ENCODE peak calls at places on chromosomes 11 and 22, in ten cellular contexts. K is activated CD8-positive, alpha-beta T cell treated with anti-CD3 and anti-CD28 coated beads for 36 hours; H is tibial nerve; X is RWPE2; E is IMR-90; G is HFFc6; T is MCF 10A; S is dorsolateral prefrontal cortex; D is mammary epithelial cell; M is astrocyte of the spinal cord. P is an unnamed sample.

GRCh38 chr22:49099496-49100124 is 728.1 kb downstream of the BRD1 start:
- DNase-seq in X (peak), D (no peak), T (no peak), K (no peak), M (no peak), G (no peak), H (no peak), S (no peak), E (no peak), P (no peak)

GRCh38 chr11:14318581-14318981 is 40.4 kb downstream of the RRAS2 start:
- DNase-seq in E (peak), G (no peak), S (no peak), K (no peak), X (no peak), M (no peak), H (no peak), D (no peak), T (peak), P (no peak)

GRCh38 chr11:7167976-7168740 is 79.4 kb downstream of the RBMXL2 start:
- DNase-seq in M (no peak), T (no peak), G (no peak), D (no peak), X (no peak), H (no peak), K (no peak), S (no peak), E (no peak), P (no peak)

GRCh38 chr22:35258144-35258988 is 1.1 kb downstream of the HMGXB4 start:
- DNase-seq in S (no peak), T (peak), D (peak), G (no peak), E (peak), X (no peak), M (peak), H (peak), K (peak), P (peak)

GRCh38 chr22:49885281-49885680 is 31.6 kb downstream of the ZBED4 start:
- DNase-seq in S (no peak), M (no peak), G (no peak), D (no peak), T (no peak), K (no peak), H (no peak), X (no peak), E (no peak), P (no peak)

GRCh38 chr11:82557274-82557673 is 176.4 kb downstream of the FAM181B start:
- DNase-seq in E (no peak), T (no peak), M (no peak), K (peak), X (no peak), D (no peak), S (no peak), G (no peak), H (peak), P (no peak)

GRCh38 chr22:21823740-21824438 is 43.6 kb downstream of the MAPK1 start:
- DNase-seq in S (no peak), G (peak), D (no peak), K (no peak), X (no peak), H (no peak), E (peak), T (no peak), M (peak), P (no peak)

GRCh38 chr11:111878385-111878765 is 590 bp downstream of the FDXACB1 start:
- DNase-seq in K (no peak), S (no peak), T (peak), D (no peak), G (peak), X (no peak), M (no peak), H (no peak), E (peak), P (no peak)

GRCh38 chr22:40009953-40010751 is 15.4 kb downstream of the FAM83F start:
- DNase-seq in X (no peak), E (no peak), T (no peak), H (no peak), S (no peak), G (no peak), M (no peak), D (no peak), K (peak), P (no peak)

GRCh38 chr22:31160328-31160978 is 471 bp downstream of the RNF185 start:
- DNase-seq in S (no peak), K (peak), G (no peak), D (no peak), T (no peak), E (peak), H (peak), X (no peak), M (peak), P (no peak)

DNA sequence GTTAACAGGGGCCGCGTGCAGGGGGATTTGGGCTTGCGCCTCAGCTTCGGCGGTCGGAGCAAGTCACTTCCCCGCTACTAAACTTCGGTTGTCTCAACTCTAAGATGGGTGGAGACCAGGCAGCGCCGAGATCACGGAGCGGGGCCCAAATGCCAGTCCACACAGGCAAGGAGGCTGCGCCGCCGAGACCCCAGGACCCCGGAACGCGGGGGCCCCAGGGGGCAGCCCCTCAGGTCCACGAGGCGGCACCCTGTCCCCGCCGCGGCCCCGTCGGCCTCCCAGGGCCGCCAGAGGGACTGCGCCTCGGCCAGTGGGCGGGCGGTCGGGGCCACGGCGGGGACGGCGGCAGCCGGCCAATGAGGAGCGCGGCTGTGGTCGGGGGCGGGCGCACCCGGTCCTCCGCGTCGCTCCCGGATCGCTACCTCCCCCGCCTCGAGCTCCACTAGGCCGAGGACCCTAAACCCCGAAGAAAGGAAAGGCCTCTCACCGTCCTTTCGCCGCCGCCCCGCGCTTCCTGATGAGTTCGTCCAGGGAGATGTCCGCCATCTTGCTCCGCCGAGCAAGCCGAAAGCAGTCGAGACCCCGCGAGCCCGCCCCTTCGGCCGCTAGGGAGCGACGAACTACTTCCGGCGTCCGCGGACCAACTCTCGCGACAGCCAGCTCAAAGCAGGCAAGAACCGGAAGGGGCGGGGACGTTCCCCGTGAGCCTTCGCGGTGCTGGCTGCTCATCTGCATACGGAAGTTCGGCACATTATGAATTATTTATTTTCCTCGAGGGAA is at the start of gene POLDIP3:
- DNase-seq in T (peak), D (peak), M (peak), S (peak), H (peak), G (peak), X (peak), E (peak), K (peak), P (peak)
- TF ChIP-seq CTCF in T (no peak), D (peak), M (no peak), S (peak), H (no peak), G (peak), X (peak), E (peak), K (no peak), P (no peak)

DNA sequence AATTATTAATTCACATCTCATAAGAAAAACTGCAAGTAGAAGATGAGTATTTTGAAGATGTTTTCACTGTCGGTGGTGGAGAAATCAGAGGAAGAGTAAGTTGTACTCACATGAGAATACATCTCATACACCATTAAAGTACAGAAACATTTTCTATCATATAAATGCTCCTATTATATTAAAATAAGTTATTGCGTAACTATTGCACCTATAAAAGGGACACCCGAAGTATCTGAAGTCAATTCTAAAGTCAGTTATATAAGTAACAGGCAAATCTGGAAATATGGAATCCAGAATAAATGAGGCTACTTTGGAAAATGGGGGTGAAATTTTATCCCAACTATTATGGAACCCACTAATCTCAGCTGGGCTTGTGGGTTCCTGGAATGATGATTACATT is 103.3 kb downstream of the FAM76B start:
- DNase-seq in G (no peak), K (no peak), H (no peak), E (no peak), S (no peak), T (no peak), D (no peak), M (no peak), X (no peak), P (no peak)
- TF ChIP-seq CTCF in G (no peak), K (no peak), H (no peak), E (no peak), S (no peak), T (no peak), D (no peak), M (no peak), X (no peak), P (no peak)

GRCh38 chr11:128774593-128774992 is 80.7 kb downstream of the FLI1 start:
- DNase-seq in K (no peak), M (no peak), T (no peak), E (no peak), X (no peak), G (no peak), D (no peak), H (no peak), S (no peak), P (no peak)

GRCh38 chr11:128776434-128777284 is 82.8 kb downstream of the FLI1 start:
- DNase-seq in D (no peak), G (no peak), H (no peak), S (no peak), K (peak), M (peak), E (peak), T (peak), X (no peak), P (peak)

GRCh38 chr11:128777369-128778011 is 83.6 kb downstream of the FLI1 start:
- DNase-seq in S (no peak), X (no peak), M (no peak), E (no peak), G (no peak), T (no peak), D (no peak), H (no peak), K (no peak), P (no peak)

GRCh38 chr11:128775513-128775912 is 81.6 kb downstream of the FLI1 start:
- DNase-seq in K (no peak), T (no peak), D (no peak), X (no peak), M (peak), S (no peak), E (no peak), H (no peak), G (no peak), P (no peak)

GRCh38 chr11:128776088-128776433 is 82.2 kb downstream of the FLI1 start:
- DNase-seq in K (peak), G (no peak), D (peak), M (no peak), S (no peak), T (no peak), E (no peak), H (no peak), X (no peak), P (no peak)
- TF ChIP-seq CTCF in K (no peak), G (no peak), D (no peak), M (no peak), S (no peak), T (no peak), E (no peak), H (no peak), X (no peak), P (no peak)

DNA sequence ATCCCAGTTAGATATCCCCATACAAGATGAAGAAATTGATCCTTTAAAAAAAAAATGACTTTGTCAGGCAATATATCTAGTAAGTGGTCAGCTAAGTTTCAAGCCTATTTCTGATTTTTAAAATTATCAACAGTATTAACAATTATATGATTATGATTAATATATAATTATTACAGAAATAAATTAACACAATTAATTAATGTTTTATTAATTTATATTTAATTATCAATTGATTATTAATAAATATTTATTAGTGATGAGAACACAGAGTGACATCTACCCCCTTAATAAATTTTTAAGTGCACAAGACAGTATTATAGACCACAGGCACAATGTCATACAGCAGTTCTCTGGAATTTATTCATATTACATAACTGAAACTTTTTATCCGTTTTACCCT is 22.0 kb downstream of the MUC15 start:
- DNase-seq in E (no peak), M (no peak), K (no peak), D (no peak), T (no peak), S (no peak), H (no peak), G (no peak), X (no peak), P (no peak)
- TF ChIP-seq CTCF in E (no peak), M (no peak), K (no peak), D (no peak), T (no peak), S (no peak), H (no peak), G (no peak), X (no peak), P (no peak)

GRCh38 chr22:38700271-38700788 is 413 bp downstream of the JOSD1 start:
- DNase-seq in T (peak), E (no peak), H (no peak), S (no peak), M (peak), D (peak), X (no peak), G (peak), K (peak), P (no peak)

GRCh38 chr22:38699143-38699542 is 1.6 kb downstream of the JOSD1 start:
- DNase-seq in S (no peak), X (no peak), K (no peak), G (no peak), T (no peak), M (no peak), D (no peak), E (no peak), H (no peak), P (no peak)

GRCh38 chr22:38699784-38700183 is 959 bp downstream of the JOSD1 start:
- DNase-seq in H (no peak), X (no peak), D (peak), S (no peak), K (no peak), T (no peak), E (peak), G (peak), M (peak), P (no peak)

GRCh38 chr22:38698407-38699094 is 2.2 kb downstream of the JOSD1 start:
- DNase-seq in S (no peak), G (no peak), X (no peak), E (no peak), D (no peak), T (no peak), H (no peak), K (no peak), M (no peak), P (no peak)

GRCh38 chr22:38700789-38701628 is at the start of gene JOSD1:
- DNase-seq in H (peak), K (peak), E (peak), M (peak), S (peak), X (peak), D (peak), G (peak), T (peak), P (peak)
- TF ChIP-seq CTCF in H (no peak), K (no peak), E (no peak), M (no peak), S (no peak), X (no peak), D (no peak), G (peak), T (no peak), P (no peak)

DNA sequence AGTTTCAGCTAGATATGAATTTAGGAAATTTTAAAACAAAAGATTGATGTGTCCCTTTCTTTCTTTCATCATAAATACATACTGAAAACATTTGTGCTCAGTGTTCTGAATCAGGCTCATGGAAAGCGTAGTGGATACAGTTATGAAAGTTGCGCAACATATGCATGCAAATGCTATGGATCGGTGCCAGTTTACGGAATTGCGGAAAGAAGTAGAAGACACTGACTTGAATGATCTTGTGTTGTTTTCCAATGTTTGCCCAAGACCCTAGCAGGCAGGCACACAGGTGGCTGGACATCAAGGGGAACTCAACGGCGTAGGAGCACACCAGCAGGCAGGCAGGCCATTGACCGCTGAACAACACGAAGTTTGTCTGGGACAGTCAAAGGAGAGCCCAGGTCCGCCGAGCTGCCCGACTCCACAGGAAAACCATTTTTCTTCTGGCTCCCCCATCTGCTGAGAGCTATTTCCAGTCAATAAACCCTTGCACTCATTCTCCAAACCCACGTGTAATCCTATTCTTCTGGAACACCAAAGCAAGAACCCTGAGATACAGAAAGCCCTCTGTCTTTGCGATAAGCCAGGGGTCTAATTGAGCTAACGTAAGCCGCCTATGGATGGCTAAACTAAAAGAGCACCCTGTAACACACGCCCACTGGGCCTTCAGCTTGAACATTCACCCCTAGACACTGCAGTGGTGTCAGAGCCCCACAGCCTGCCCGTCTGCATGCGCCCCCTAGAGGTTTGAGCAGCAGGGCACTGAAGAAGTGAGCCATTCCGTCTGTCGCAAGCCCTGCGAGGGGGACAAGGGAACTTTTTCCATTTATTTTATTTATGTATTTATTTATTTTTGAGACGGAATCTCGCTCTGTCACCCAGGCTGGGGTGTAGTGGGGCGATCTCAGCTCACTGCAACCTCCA is 7.4 kb upstream of the BIRC3 start:
- DNase-seq in X (no peak), T (peak), S (no peak), D (no peak), M (no peak), G (no peak), K (peak), H (no peak), E (no peak), P (no peak)
- TF ChIP-seq CTCF in X (no peak), T (peak), S (no peak), D (no peak), M (no peak), G (peak), K (no peak), H (no peak), E (no peak), P (peak)

DNA sequence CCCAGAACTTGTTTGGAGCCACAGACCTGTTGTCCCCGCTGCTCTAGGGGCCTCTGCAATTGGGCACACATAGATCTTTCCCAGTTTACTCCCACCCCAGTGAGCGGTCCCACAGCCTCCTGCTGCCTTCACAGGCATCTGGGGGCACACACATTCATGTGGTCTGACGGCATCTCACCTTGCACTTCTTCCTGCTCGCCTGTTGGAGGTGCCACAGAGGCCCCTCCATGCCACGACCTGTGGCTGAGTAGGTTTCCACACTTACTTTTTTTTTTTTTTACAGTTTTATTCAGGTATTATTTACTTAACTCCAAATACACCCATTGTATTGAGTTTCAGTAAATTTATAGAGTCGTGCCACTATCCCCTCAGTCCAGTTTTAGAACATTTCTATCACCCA is 68.9 kb upstream of the SEPTIN5 start:
- DNase-seq in E (no peak), X (no peak), G (no peak), H (no peak), S (no peak), T (no peak), D (no peak), K (no peak), M (no peak), P (no peak)
- TF ChIP-seq CTCF in E (no peak), X (no peak), G (no peak), H (no peak), S (no peak), T (no peak), D (no peak), K (no peak), M (no peak), P (no peak)

GRCh38 chr11:131038597-131038996 is 122.3 kb upstream of the SNX19 start:
- DNase-seq in D (peak), T (peak), H (no peak), S (no peak), M (no peak), X (no peak), G (peak), K (no peak), E (no peak), P (no peak)
- TF ChIP-seq CTCF in D (peak), T (peak), H (no peak), S (peak), M (peak), X (peak), G (peak), K (no peak), E (peak), P (no peak)

GRCh38 chr11:59186130-59186594 is 14.2 kb downstream of the DTX4 start:
- DNase-seq in H (no peak), S (no peak), X (no peak), E (no peak), G (no peak), T (peak), M (no peak), D (peak), K (peak), P (peak)

GRCh38 chr11:59187587-59187986 is 15.7 kb downstream of the DTX4 start:
- DNase-seq in S (no peak), X (no peak), M (no peak), G (no peak), E (peak), D (no peak), K (no peak), H (no peak), T (peak), P (no peak)

GRCh38 chr11:59188954-59189353 is 17.0 kb downstream of the DTX4 start:
- DNase-seq in K (no peak), M (no peak), D (no peak), G (no peak), H (no peak), T (no peak), S (no peak), X (no peak), E (no peak), P (no peak)

GRCh38 chr11:59185412-59185811 is 13.5 kb downstream of the DTX4 start:
- DNase-seq in M (no peak), X (no peak), G (no peak), K (no peak), H (no peak), S (no peak), E (no peak), T (no peak), D (no peak), P (no peak)

GRCh38 chr11:59187020-59187419 is 15.1 kb downstream of the DTX4 start:
- DNase-seq in H (no peak), M (no peak), S (no peak), G (no peak), K (no peak), D (no peak), E (no peak), X (no peak), T (no peak), P (no peak)
- TF ChIP-seq CTCF in H (no peak), M (no peak), S (no peak), G (no peak), K (no peak), D (no peak), E (no peak), X (no peak), T (no peak), P (no peak)

GRCh38 chr11:70339066-70339465 is 59.3 kb upstream of the CTTN start:
- DNase-seq in T (no peak), G (no peak), M (no peak), K (no peak), X (no peak), D (no peak), E (no peak), H (no peak), S (no peak), P (no peak)

GRCh38 chr11:70338594-70338993 is 59.7 kb upstream of the CTTN start:
- DNase-seq in H (no peak), X (no peak), D (no peak), S (no peak), G (no peak), E (no peak), K (no peak), M (no peak), T (no peak), P (no peak)

GRCh38 chr11:70343631-70344030 is 54.7 kb upstream of the CTTN start:
- DNase-seq in K (no peak), T (no peak), G (no peak), H (no peak), M (no peak), X (no peak), S (no peak), E (no peak), D (no peak), P (no peak)

GRCh38 chr11:70341881-70342429 is 56.4 kb upstream of the CTTN start:
- DNase-seq in K (no peak), H (no peak), E (no peak), S (no peak), D (no peak), X (no peak), T (no peak), M (no peak), G (no peak), P (no peak)
- TF ChIP-seq CTCF in K (no peak), H (no peak), E (no peak), S (no peak), D (no peak), X (no peak), T (no peak), M (no peak), G (no peak), P (no peak)

P was measured in mesothelial cell of epicardium.